ENCODE peak calls at places on chromosome X, in six cellular contexts. One of them, this sample, is unnamed.

GRCh38 chrX:27276751-27277150 is 186.4 kb downstream of the PPP4R3C start:
- DNase-seq in Panc1: no peak
- DNase-seq in LHCN-M2: no peak
- DNase-seq in SHP77: no peak
- DNase-seq in T-cell: no peak
- DNase-seq in retina: no peak
- DNase-seq in this sample: no peak

GRCh38 chrX:119266364-119266995 is 30.4 kb downstream of the PGRMC1 start:
- DNase-seq in Panc1: peak; percentile 18
- DNase-seq in LHCN-M2: peak; percentile 9
- DNase-seq in retina: peak; percentile 29
- DNase-seq in T-cell: no peak
- DNase-seq in SHP77: no peak
- DNase-seq in this sample: no peak

GRCh38 chrX:100980608-100981497 is 11.3 kb downstream of the ARL13A start:
- DNase-seq in LHCN-M2: peak; percentile 90
- DNase-seq in retina: no peak
- DNase-seq in SHP77: no peak
- DNase-seq in T-cell: no peak
- DNase-seq in Panc1: peak; percentile 61
- DNase-seq in this sample: no peak

GRCh38 chrX:627510-627964 is 3.1 kb upstream of the SHOX start:
- DNase-seq in retina: no peak
- DNase-seq in T-cell: no peak
- DNase-seq in SHP77: no peak
- DNase-seq in LHCN-M2: no peak
- DNase-seq in Panc1: no peak
- DNase-seq in this sample: no peak

GRCh38 chrX:135572436-135572835 is 52.0 kb downstream of the INTS6L start:
- DNase-seq in LHCN-M2: no peak
- DNase-seq in SHP77: no peak
- DNase-seq in T-cell: no peak
- DNase-seq in Panc1: no peak
- DNase-seq in retina: no peak
- DNase-seq in this sample: no peak

GRCh38 chrX:38806054-38806389 is 4.8 kb downstream of the MID1IP1 start:
- DNase-seq in SHP77: no peak
- DNase-seq in LHCN-M2: no peak
- DNase-seq in retina: no peak
- DNase-seq in T-cell: no peak
- DNase-seq in Panc1: peak; percentile 33
- DNase-seq in this sample: no peak

GRCh38 chrX:16838202-16839066 is 31.7 kb downstream of the RBBP7 start:
- DNase-seq in T-cell: no peak
- DNase-seq in Panc1: no peak
- DNase-seq in SHP77: no peak
- DNase-seq in LHCN-M2: peak; percentile 82
- DNase-seq in retina: no peak
- DNase-seq in this sample: no peak

GRCh38 chrX:76428243-76429130 is 977 bp downstream of the MAGEE1 start:
- DNase-seq in SHP77: no peak
- DNase-seq in Panc1: no peak
- DNase-seq in retina: peak; percentile 34
- DNase-seq in LHCN-M2: no peak
- DNase-seq in T-cell: peak; percentile 59
- DNase-seq in this sample: no peak

GRCh38 chrX:10087391-10087790 is 69.4 kb upstream of the CLCN4 start:
- DNase-seq in retina: no peak
- DNase-seq in LHCN-M2: no peak
- DNase-seq in SHP77: no peak
- DNase-seq in T-cell: no peak
- DNase-seq in Panc1: no peak
- DNase-seq in this sample: no peak

GRCh38 chrX:42398967-42399631 is 378.9 kb downstream of the PPP1R2C start:
- DNase-seq in SHP77: no peak
- DNase-seq in retina: no peak
- DNase-seq in Panc1: no peak
- DNase-seq in LHCN-M2: peak; percentile 2
- DNase-seq in T-cell: no peak
- DNase-seq in this sample: no peak

GRCh38 chrX:121172703-121173102 is 125.3 kb downstream of the GLUD2 start:
- DNase-seq in LHCN-M2: no peak
- DNase-seq in T-cell: no peak
- DNase-seq in retina: no peak
- DNase-seq in SHP77: no peak
- DNase-seq in Panc1: no peak
- DNase-seq in this sample: no peak

GRCh38 chrX:119693032-119693995 is at the start of gene SEPTIN6:
- DNase-seq in Panc1: no peak
- DNase-seq in LHCN-M2: peak; percentile 69
- DNase-seq in SHP77: peak; percentile 54
- DNase-seq in retina: peak; percentile 87
- DNase-seq in T-cell: peak; percentile 74
- DNase-seq in this sample: peak; percentile 48

GRCh38 chrX:105635794-105636193 is 186.5 kb upstream of the NRK start:
- DNase-seq in Panc1: no peak
- DNase-seq in retina: no peak
- DNase-seq in SHP77: no peak
- DNase-seq in LHCN-M2: no peak
- DNase-seq in T-cell: no peak
- DNase-seq in this sample: no peak

GRCh38 chrX:150502091-150502490 is 66.3 kb upstream of the MTM1 start:
- DNase-seq in Panc1: no peak
- DNase-seq in SHP77: no peak
- DNase-seq in T-cell: no peak
- DNase-seq in LHCN-M2: no peak
- DNase-seq in retina: no peak
- DNase-seq in this sample: no peak

GRCh38 chrX:110678591-110678990 is 117.0 kb downstream of the CHRDL1 start:
- DNase-seq in retina: peak; percentile 9
- DNase-seq in Panc1: no peak
- DNase-seq in LHCN-M2: no peak
- DNase-seq in T-cell: no peak
- DNase-seq in SHP77: no peak
- DNase-seq in this sample: no peak

GRCh38 chrX:2592279-2592678 is 91.5 kb upstream of the DHRSX start:
- DNase-seq in LHCN-M2: no peak
- DNase-seq in retina: no peak
- DNase-seq in T-cell: no peak
- DNase-seq in Panc1: no peak
- DNase-seq in SHP77: no peak
- DNase-seq in this sample: no peak

GRCh38 chrX:103488332-103488731 is 31.0 kb downstream of the RAB40A start:
- DNase-seq in Panc1: no peak
- DNase-seq in SHP77: no peak
- DNase-seq in T-cell: no peak
- DNase-seq in LHCN-M2: peak; percentile 39
- DNase-seq in retina: no peak
- DNase-seq in this sample: no peak

GRCh38 chrX:67604979-67605703 is 61.3 kb downstream of the AR start:
- DNase-seq in Panc1: no peak
- DNase-seq in retina: no peak
- DNase-seq in LHCN-M2: peak; percentile 93
- DNase-seq in SHP77: no peak
- DNase-seq in T-cell: no peak
- DNase-seq in this sample: no peak

GRCh38 chrX:13755254-13755653 is 20.7 kb downstream of the OFD1 start:
- DNase-seq in retina: no peak
- DNase-seq in Panc1: no peak
- DNase-seq in T-cell: no peak
- DNase-seq in LHCN-M2: no peak
- DNase-seq in SHP77: no peak
- DNase-seq in this sample: no peak

GRCh38 chrX:149540621-149541520 is at the start of gene EOLA1:
- DNase-seq in LHCN-M2: peak; percentile 96
- DNase-seq in SHP77: peak; percentile 85
- DNase-seq in retina: peak; percentile 89
- DNase-seq in Panc1: peak; percentile 93
- DNase-seq in T-cell: peak; percentile 92
- DNase-seq in this sample: peak; percentile 90

GRCh38 chrX:14064632-14065432 is 35.1 kb upstream of the GEMIN8 start:
- DNase-seq in SHP77: no peak
- DNase-seq in LHCN-M2: no peak
- DNase-seq in Panc1: no peak
- DNase-seq in retina: no peak
- DNase-seq in T-cell: no peak
- DNase-seq in this sample: no peak

GRCh38 chrX:110316351-110317078 is 1.4 kb downstream of the AMMECR1 start:
- DNase-seq in SHP77: peak; percentile 8
- DNase-seq in LHCN-M2: no peak
- DNase-seq in retina: no peak
- DNase-seq in Panc1: no peak
- DNase-seq in T-cell: no peak
- DNase-seq in this sample: no peak

GRCh38 chrX:57227691-57228090 is 58.8 kb upstream of the FAAH2 start:
- DNase-seq in Panc1: no peak
- DNase-seq in LHCN-M2: no peak
- DNase-seq in SHP77: no peak
- DNase-seq in T-cell: no peak
- DNase-seq in retina: no peak
- DNase-seq in this sample: no peak

GRCh38 chrX:63754141-63754859 is 30.7 kb downstream of the ARHGEF9 start:
- DNase-seq in LHCN-M2: no peak
- DNase-seq in SHP77: no peak
- DNase-seq in Panc1: no peak
- DNase-seq in retina: peak; percentile 45
- DNase-seq in T-cell: peak; percentile 14
- DNase-seq in this sample: no peak

This sample was measured in NCI-H2107.